ENCODE peak calls at places on chromosomes 2 and 18, in four cellular contexts. S is GM06990, I is foreskin fibroblast, A is ovary. R is an unnamed sample.

GRCh38 chr2:38438536-38439225 is 61.6 kb upstream of the ATL2 start:
- DNase-seq in S (peak; percentile 59), A (no peak), I (no peak), R (no peak)

GRCh38 chr2:15594291-15595256 is 2.9 kb downstream of the DDX1 start:
- DNase-seq in A (no peak), I (no peak), S (no peak), R (no peak)

GRCh38 chr2:189014426-189015138 is 40.4 kb downstream of the COL3A1 start:
- DNase-seq in I (peak; percentile 76), S (no peak), A (no peak), R (no peak)

GRCh38 chr2:64396551-64396950 is 57.4 kb upstream of the LGALSL start:
- DNase-seq in A (no peak), I (no peak), S (no peak), R (no peak)

GRCh38 chr18:47997338-47997780 is 66.9 kb upstream of the SMAD2 start:
- DNase-seq in S (no peak), I (peak; percentile 7), A (no peak), R (peak; percentile 78)

GRCh38 chr18:212780-213179 is 54.4 kb downstream of the USP14 start:
- DNase-seq in I (peak; percentile 11), S (no peak), A (no peak), R (no peak)

GRCh38 chr2:24342110-24342910 is 18.0 kb downstream of the ITSN2 start:
- DNase-seq in S (no peak), I (peak; percentile 67), A (no peak), R (no peak)

GRCh38 chr2:17363846-17364245 is 154.4 kb downstream of the RAD51AP2 start:
- DNase-seq in S (no peak), A (no peak), I (no peak), R (no peak)

GRCh38 chr2:124035001-124035400 is 9.9 kb downstream of the CNTNAP5 start:
- DNase-seq in I (no peak), A (no peak), S (no peak), R (no peak)

GRCh38 chr18:25786778-25787177 is 303.6 kb downstream of the SS18 start:
- DNase-seq in I (peak; percentile 88), A (no peak), S (no peak), R (no peak)

GRCh38 chr2:232584238-232584637 is 33.7 kb downstream of the EIF4E2 start:
- DNase-seq in A (no peak), I (no peak), S (no peak), R (no peak)

GRCh38 chr2:227394403-227394802 is 6.7 kb upstream of the SCYGR1 start:
- DNase-seq in S (no peak), I (no peak), A (no peak), R (no peak)

GRCh38 chr2:42835577-42836371 is 43.4 kb upstream of the HAAO start:
- DNase-seq in I (peak; percentile 97), A (no peak), S (no peak), R (no peak)

GRCh38 chr2:9556121-9556869 is 665 bp upstream of the ADAM17 start:
- DNase-seq in I (peak; percentile 52), S (no peak), A (no peak), R (no peak)

GRCh38 chr18:9863282-9863681 is 22.5 kb upstream of the TXNDC2 start:
- DNase-seq in I (no peak), S (no peak), A (no peak), R (no peak)

GRCh38 chr18:29248856-29249255 is 1071.9 kb upstream of the CDH2 start:
- DNase-seq in A (no peak), I (no peak), S (no peak), R (no peak)

GRCh38 chr2:221529943-221530652 is 42.0 kb downstream of the EPHA4 start:
- DNase-seq in A (no peak), I (peak; percentile 87), S (no peak), R (no peak)

GRCh38 chr18:23529597-23529996 is 26.3 kb downstream of the RMC1 start:
- DNase-seq in A (no peak), I (peak; percentile 59), S (no peak), R (no peak)

GRCh38 chr2:1739961-1740713 is 4.2 kb downstream of the PXDN start:
- DNase-seq in I (no peak), S (no peak), A (no peak), R (no peak)

GRCh38 chr2:233113114-233113452 is 52.9 kb downstream of the INPP5D start:
- DNase-seq in I (no peak), S (no peak), A (no peak), R (no peak)

GRCh38 chr2:1645761-1646476 is 98.4 kb downstream of the PXDN start:
- DNase-seq in S (no peak), A (peak; percentile 24), I (no peak), R (no peak)

GRCh38 chr2:46385786-46386577 is 88.8 kb downstream of the EPAS1 start:
- DNase-seq in A (no peak), I (peak; percentile 59), S (no peak), R (peak; percentile 61)

GRCh38 chr2:109238580-109238979 is 109.6 kb downstream of the SH3RF3 start:
- DNase-seq in A (no peak), S (peak; percentile 32), I (peak; percentile 96), R (no peak)

GRCh38 chr18:22223263-22223960 is 54.0 kb downstream of the GATA6 start:
- DNase-seq in I (peak; percentile 52), S (no peak), A (peak; percentile 58), R (no peak)

GRCh38 chr2:10228611-10229365 is 73.9 kb upstream of the HPCAL1 start:
- DNase-seq in A (peak; percentile 21), I (no peak), S (no peak), R (no peak)

GRCh38 chr18:22684268-22684667 is 248.9 kb upstream of the RBBP8 start:
- DNase-seq in S (no peak), A (no peak), I (peak; percentile 19), R (no peak)

GRCh38 chr2:27752551-27753237 is 18.8 kb upstream of the MRPL33 start:
- DNase-seq in S (no peak), A (no peak), I (no peak), R (no peak)

GRCh38 chr2:145230546-145230945 is 710.6 kb upstream of the ZEB2 start:
- DNase-seq in I (peak; percentile 63), S (no peak), A (no peak), R (no peak)

GRCh38 chr2:2014251-2014761 is 270.0 kb upstream of the PXDN start:
- DNase-seq in I (no peak), S (no peak), A (no peak), R (no peak)

GRCh38 chr2:200130762-200131166 is 175.4 kb downstream of the MAIP1 start:
- DNase-seq in A (no peak), I (no peak), S (no peak), R (no peak)

GRCh38 chr18:76981388-76981968 is 151.1 kb downstream of the MBP start:
- DNase-seq in A (no peak), I (no peak), S (no peak), R (no peak)

DNA sequence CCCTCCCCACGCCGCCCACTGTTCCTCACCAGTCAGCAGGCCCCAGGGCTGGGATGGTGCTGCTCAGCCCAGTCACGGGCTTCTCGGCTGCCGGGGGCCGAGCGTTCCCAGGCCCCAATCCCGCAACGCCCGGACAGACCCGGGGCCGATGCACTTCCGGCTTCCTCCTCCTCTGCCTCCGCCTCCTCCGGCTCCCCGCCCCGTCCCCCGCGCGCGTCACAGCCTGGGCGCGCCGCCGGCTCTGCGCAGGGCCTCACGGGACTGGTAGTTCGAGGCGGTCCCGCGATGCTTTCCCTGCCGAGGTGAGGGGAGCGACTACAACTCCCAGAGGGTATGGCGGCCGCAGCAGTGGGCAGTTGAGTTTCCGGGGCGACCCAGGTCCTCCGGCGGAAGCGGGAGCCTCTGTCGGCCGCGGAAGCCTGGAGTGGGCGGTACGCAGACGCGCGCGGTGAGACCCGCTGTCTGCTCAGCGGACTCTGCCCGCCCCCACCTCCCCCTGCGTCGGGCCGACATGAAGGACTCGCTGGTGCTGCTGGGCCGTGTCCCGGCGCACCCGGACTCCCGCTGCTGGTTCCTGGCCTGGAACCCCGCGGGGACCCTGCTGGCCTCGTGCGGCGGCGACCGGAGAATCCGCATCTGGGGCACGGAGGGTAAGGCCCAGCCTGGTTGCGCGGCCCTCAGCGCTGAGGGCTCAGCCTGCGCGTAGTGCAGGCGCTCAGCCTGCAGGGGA is at the start of the genes CIAO1 and TMEM127:
- DNase-seq in A (peak; percentile 99), S (peak; percentile 99), I (peak; percentile 99), R (peak; percentile 99)
- TF ChIP-seq CTCF in A (peak; percentile 34), S (peak; percentile 46), I (peak; percentile 35), R (no peak)

GRCh38 chr2:237980751-237981150 is 13.9 kb downstream of the UBE2F start:
- DNase-seq in I (no peak), S (no peak), A (no peak), R (no peak)
- TF ChIP-seq CTCF in I (no peak), S (no peak), A (no peak), R (no peak)

GRCh38 chr2:208254871-208255556 is at the start of gene IDH1:
- DNase-seq in I (peak; percentile 98), A (peak; percentile 99), S (peak; percentile 87), R (peak; percentile 100)
- TF ChIP-seq CTCF in I (peak; percentile 56), A (peak; percentile 45), S (peak; percentile 75), R (peak; percentile 43)

DNA sequence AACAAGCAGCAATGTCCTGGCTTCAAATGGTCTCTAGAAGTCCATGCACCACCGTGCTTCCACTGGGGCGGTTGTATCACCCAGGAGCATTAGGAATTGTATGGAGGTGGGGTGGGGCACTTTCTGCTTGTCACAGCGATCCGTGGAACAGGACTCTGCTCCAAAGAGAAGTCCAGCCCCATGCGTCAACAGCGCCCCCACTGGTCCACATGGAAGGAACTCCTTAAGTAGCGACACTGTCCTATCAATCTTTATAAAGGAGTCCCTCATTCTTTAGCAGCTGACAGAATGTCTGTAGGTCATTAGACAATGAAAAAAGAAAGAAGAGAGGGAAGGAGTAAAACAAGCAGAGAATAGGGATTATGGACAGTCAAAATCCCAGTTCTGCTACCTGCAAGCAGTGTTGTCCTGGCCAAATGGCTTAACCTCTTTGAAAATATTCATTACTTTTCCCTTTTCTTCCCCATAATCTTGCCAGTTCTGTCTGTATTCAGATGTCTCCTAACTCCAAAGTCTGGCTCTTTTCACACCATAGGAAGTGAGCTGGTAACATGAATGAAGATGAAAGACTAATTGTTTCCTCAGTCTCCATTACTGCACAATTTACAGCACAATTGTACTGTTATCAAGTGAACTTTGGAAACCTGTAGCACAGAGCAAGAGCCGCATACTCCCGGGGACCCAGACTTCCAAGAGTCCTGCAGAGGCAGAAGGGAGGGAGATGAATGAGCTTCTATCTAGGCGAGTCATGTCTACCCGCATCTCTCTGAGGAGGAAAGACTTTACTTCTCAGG is 9.9 kb downstream of the NFE2L2 start:
- DNase-seq in S (no peak), I (no peak), A (peak; percentile 60), R (peak; percentile 85)
- TF ChIP-seq CTCF in S (peak; percentile 41), I (peak; percentile 19), A (no peak), R (peak; percentile 78)

GRCh38 chr18:62772860-62773584 is 57.7 kb downstream of the PHLPP1 start:
- DNase-seq in S (no peak), I (no peak), A (no peak), R (no peak)
- TF ChIP-seq CTCF in S (no peak), I (no peak), A (no peak), R (no peak)

R was measured in glutamatergic neuron.